ENCODE peak calls at places on chromosomes 4 and X, in eight cellular contexts. D, V, Y, E, T, Q, U and G are unnamed samples.

GRCh38 chr4:83358410-83358809 is 23.8 kb upstream of the HPSE start:
- DNase-seq in U (no peak), E (no peak), Q (no peak), Y (no peak), T (no peak), V (no peak), D (no peak), G (no peak)

GRCh38 chr4:105990933-105991332 is 95.7 kb downstream of the NPNT start:
- DNase-seq in Y (no peak), Q (peak), D (peak), E (no peak), U (peak), V (peak), T (no peak), G (peak)

GRCh38 chr4:18917689-18918088 is 896.1 kb upstream of the LCORL start:
- DNase-seq in E (no peak), D (no peak), Y (no peak), V (no peak), U (no peak), Q (no peak), T (no peak), G (no peak)

GRCh38 chr4:683247-683897 is 5.6 kb downstream of the SLC49A3 start:
- DNase-seq in Y (no peak), V (peak), Q (no peak), E (no peak), T (no peak), U (no peak), D (no peak), G (no peak)

GRCh38 chr4:55512077-55512476 is 34.6 kb downstream of the CLOCK start:
- DNase-seq in E (no peak), T (no peak), Y (no peak), D (no peak), U (no peak), Q (no peak), V (no peak), G (no peak)

GRCh38 chrX:16970977-16971376 is 24.5 kb downstream of the REPS2 start:
- DNase-seq in E (no peak), D (no peak), Y (no peak), Q (no peak), U (no peak), V (no peak), T (no peak), G (no peak)

GRCh38 chrX:13778916-13779315 is 38.0 kb downstream of the GPM6B start:
- DNase-seq in V (no peak), D (no peak), T (no peak), Y (peak), E (peak), U (no peak), Q (no peak), G (no peak)

GRCh38 chr4:150136481-150136880 is 58.2 kb downstream of the DCLK2 start:
- DNase-seq in U (no peak), E (no peak), Q (no peak), T (no peak), V (no peak), D (no peak), Y (no peak), G (no peak)

GRCh38 chr4:120399846-120400245 is 333.2 kb upstream of the MAD2L1 start:
- DNase-seq in E (no peak), D (no peak), Y (no peak), T (peak), V (no peak), U (no peak), Q (no peak), G (no peak)

GRCh38 chr4:25813705-25814104 is 49.1 kb downstream of the SEL1L3 start:
- DNase-seq in V (no peak), Q (no peak), E (no peak), D (no peak), T (no peak), Y (peak), U (no peak), G (no peak)

GRCh38 chr4:100936676-100937390 is 410.5 kb downstream of the PPP3CA start:
- DNase-seq in Y (no peak), Q (no peak), E (no peak), V (no peak), T (no peak), D (no peak), U (no peak), G (no peak)

GRCh38 chrX:42752730-42753129 is 25.2 kb downstream of the PPP1R2C start:
- DNase-seq in Q (no peak), U (no peak), V (no peak), E (peak), Y (peak), D (no peak), T (no peak), G (no peak)

GRCh38 chr4:41281038-41281634 is 24.4 kb downstream of the UCHL1 start:
- DNase-seq in Q (no peak), T (peak), E (peak), D (peak), U (no peak), V (peak), Y (peak), G (peak)

GRCh38 chrX:154749856-154750255 is 1.0 kb downstream of the GAB3 start:
- DNase-seq in D (no peak), E (no peak), Y (no peak), T (no peak), V (no peak), U (no peak), Q (no peak), G (no peak)

GRCh38 chrX:82038793-82039192 is 836.9 kb downstream of the SH3BGRL start:
- DNase-seq in T (no peak), Y (no peak), V (no peak), U (no peak), Q (no peak), E (no peak), D (no peak), G (no peak)

GRCh38 chr4:123984881-123985280 is 588.3 kb downstream of the SPRY1 start:
- DNase-seq in Q (no peak), T (no peak), D (no peak), U (no peak), V (no peak), E (no peak), Y (no peak), G (no peak)

GRCh38 chr4:176834531-176834930 is 41.8 kb upstream of the VEGFC start:
- DNase-seq in Q (no peak), D (no peak), T (no peak), Y (no peak), E (no peak), V (no peak), U (no peak), G (no peak)

GRCh38 chr4:173333658-173334084 is 487 bp downstream of the HMGB2 start:
- DNase-seq in Q (peak), U (peak), Y (peak), D (no peak), E (peak), V (peak), T (peak), G (no peak)

GRCh38 chr4:45795165-45795564 is 328.7 kb downstream of the GABRG1 start:
- DNase-seq in Y (no peak), T (no peak), V (no peak), E (no peak), U (no peak), Q (no peak), D (no peak), G (no peak)

GRCh38 chrX:12060489-12061260 is 77.6 kb upstream of the FRMPD4 start:
- DNase-seq in Q (no peak), D (no peak), E (no peak), V (no peak), U (no peak), T (no peak), Y (no peak), G (no peak)

DNA sequence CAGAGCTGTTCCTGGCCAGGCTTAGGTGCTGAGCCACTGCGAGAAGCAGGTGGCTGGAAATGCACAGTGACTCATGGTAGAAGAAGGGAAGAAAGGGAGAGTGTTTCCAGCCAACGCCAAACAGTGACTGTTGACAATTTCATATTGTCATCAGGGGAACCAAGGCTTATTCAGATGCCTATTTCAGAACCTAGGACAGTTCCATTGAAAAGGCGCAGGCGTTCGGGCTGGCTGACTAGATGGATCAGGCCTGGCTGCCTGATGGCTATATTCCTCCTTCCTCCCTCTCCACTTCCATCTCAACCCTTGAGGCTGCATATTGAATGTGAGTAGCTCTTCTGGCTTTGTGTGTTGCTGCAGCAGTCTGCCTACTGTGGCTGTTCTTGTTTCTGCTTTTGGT is 73.0 kb upstream of the FRMPD4 start:
- DNase-seq in T (no peak), Q (no peak), Y (peak), V (no peak), D (no peak), E (peak), U (peak), G (no peak)
- H3K27ac ChIP-seq in T (no peak), Q (no peak), Y (no peak), V (no peak), D (no peak), E (no peak), U (no peak), G (no peak)

DNA sequence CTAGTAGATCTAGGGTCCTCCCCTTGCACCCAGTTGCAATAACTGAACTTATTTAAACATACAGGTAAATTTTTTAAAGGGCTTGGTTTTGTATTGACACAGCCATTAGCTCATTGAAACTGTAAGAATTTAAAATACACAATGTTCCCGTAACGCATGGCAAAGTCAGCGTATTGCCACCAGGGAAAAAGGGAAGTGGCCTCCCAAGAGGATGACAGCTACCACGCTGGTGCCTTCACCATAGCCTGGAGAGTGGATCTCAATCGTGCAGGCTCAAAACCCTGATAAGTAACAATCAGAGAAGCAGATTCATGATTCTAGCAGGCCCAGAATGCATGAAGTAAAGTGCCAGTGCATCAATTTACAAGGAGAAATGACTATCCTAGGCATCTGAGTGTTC is 49.4 kb upstream of the RELL1 start:
- DNase-seq in V (no peak), E (no peak), T (no peak), Q (no peak), Y (no peak), U (no peak), D (no peak), G (no peak)
- H3K27ac ChIP-seq in V (no peak), E (no peak), T (no peak), Q (no peak), Y (no peak), U (no peak), D (no peak), G (no peak)

DNA sequence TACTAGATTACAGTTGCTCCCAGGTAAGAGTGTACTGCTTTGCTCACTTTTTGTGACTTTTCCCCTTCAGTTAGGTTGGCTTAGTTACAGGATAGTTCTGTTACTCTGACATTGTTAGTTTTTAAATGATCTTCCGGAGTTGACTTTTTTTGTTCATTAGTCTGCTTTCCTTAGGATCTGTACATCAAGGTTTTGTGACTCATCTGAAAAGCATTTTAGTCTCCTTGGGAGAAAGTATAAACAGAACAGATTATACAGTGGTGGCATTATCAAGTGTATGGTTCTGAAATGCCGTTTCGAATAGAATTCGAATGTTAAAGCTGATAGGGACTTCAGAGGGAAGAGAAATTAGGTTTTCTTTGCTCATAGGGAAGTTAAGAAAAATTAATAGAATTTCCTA is 63.3 kb downstream of the USP9X start:
- DNase-seq in E (no peak), Y (no peak), Q (no peak), U (no peak), D (no peak), V (no peak), T (no peak), G (no peak)
- H3K27ac ChIP-seq in E (no peak), Y (no peak), Q (no peak), U (no peak), D (no peak), V (no peak), T (no peak), G (no peak)

DNA sequence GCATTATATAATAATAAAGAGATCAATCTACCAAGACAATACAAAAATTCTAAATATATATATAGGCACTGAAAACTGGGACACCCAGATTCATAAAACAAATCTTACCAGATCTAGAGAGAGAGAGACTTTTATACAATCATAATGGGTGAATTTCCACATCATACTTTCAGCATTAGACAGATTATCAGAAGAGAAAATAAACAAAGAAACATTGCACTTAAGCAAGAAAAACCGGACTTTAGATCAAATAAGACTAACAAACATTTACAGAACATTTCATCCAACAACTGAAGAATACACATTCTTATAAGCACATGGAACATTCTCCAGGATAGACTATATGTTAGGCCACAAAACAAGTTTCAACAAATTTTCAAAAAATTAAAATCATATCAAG is 245.1 kb downstream of the INPP4B start:
- DNase-seq in T (no peak), E (no peak), U (no peak), V (no peak), Q (no peak), D (no peak), Y (no peak), G (no peak)
- H3K27ac ChIP-seq in T (no peak), E (no peak), U (no peak), V (no peak), Q (no peak), D (no peak), Y (no peak), G (no peak)